ENCODE peak calls at places on chromosomes 5 and 9, in nine cellular contexts. One of them, this sample, is unnamed.

GRCh38 chr9:109794361-109795012 is 14.5 kb downstream of the PALM2AKAP2 start:
- DNase-seq in HCT116: no peak
- DNase-seq in GM12891: no peak
- DNase-seq in GM23338: no peak
- DNase-seq in Panc1: no peak
- DNase-seq in breast epithelium: no peak
- DNase-seq in GM12892: no peak
- DNase-seq in K562: no peak
- DNase-seq in upper lobe of left lung: no peak
- DNase-seq in this sample: no peak

GRCh38 chr5:139470821-139471300 is at the start of gene SMIM33:
- DNase-seq in HCT116: no peak
- DNase-seq in GM12891: no peak
- DNase-seq in GM23338: no peak
- DNase-seq in Panc1: no peak
- DNase-seq in breast epithelium: no peak
- DNase-seq in GM12892: no peak
- DNase-seq in K562: no peak
- DNase-seq in upper lobe of left lung: peak; percentile 42
- DNase-seq in this sample: no peak

GRCh38 chr5:161676109-161676508 is 9.4 kb upstream of the GABRA6 start:
- DNase-seq in HCT116: no peak
- DNase-seq in GM12891: no peak
- DNase-seq in GM23338: peak; percentile 69
- DNase-seq in Panc1: peak; percentile 8
- DNase-seq in breast epithelium: no peak
- DNase-seq in GM12892: no peak
- DNase-seq in K562: no peak
- DNase-seq in upper lobe of left lung: no peak
- DNase-seq in this sample: no peak

GRCh38 chr5:150112211-150113046 is 26.1 kb upstream of the CSF1R start:
- DNase-seq in HCT116: no peak
- DNase-seq in GM12891: peak; percentile 5
- DNase-seq in GM23338: no peak
- DNase-seq in Panc1: no peak
- DNase-seq in breast epithelium: no peak
- DNase-seq in GM12892: no peak
- DNase-seq in K562: peak; percentile 7
- DNase-seq in upper lobe of left lung: no peak
- DNase-seq in this sample: no peak

GRCh38 chr5:34832568-34832967 is 6.4 kb upstream of the TTC23L start:
- DNase-seq in HCT116: no peak
- DNase-seq in GM12891: no peak
- DNase-seq in GM23338: no peak
- DNase-seq in Panc1: no peak
- DNase-seq in breast epithelium: no peak
- DNase-seq in GM12892: no peak
- DNase-seq in K562: no peak
- DNase-seq in upper lobe of left lung: no peak
- DNase-seq in this sample: no peak

GRCh38 chr9:124792976-124793594 is 16.2 kb downstream of the OLFML2A start:
- DNase-seq in HCT116: no peak
- DNase-seq in GM12891: no peak
- DNase-seq in GM23338: no peak
- DNase-seq in Panc1: no peak
- DNase-seq in breast epithelium: no peak
- DNase-seq in GM12892: no peak
- DNase-seq in K562: no peak
- DNase-seq in upper lobe of left lung: no peak
- DNase-seq in this sample: no peak

GRCh38 chr5:67010684-67011409 is 185.8 kb downstream of the CD180 start:
- DNase-seq in HCT116: no peak
- DNase-seq in GM12891: no peak
- DNase-seq in GM23338: peak; percentile 9
- DNase-seq in Panc1: peak; percentile 91
- DNase-seq in breast epithelium: no peak
- DNase-seq in GM12892: no peak
- DNase-seq in K562: no peak
- DNase-seq in upper lobe of left lung: no peak
- DNase-seq in this sample: no peak

GRCh38 chr5:155046591-155046990 is 33.0 kb downstream of the KIF4B start:
- DNase-seq in HCT116: no peak
- DNase-seq in GM12891: no peak
- DNase-seq in GM23338: peak; percentile 35
- DNase-seq in Panc1: no peak
- DNase-seq in breast epithelium: no peak
- DNase-seq in GM12892: no peak
- DNase-seq in K562: no peak
- DNase-seq in upper lobe of left lung: no peak
- DNase-seq in this sample: no peak

GRCh38 chr5:172858511-172858989 is 24.5 kb downstream of the ERGIC1 start:
- DNase-seq in HCT116: no peak
- DNase-seq in GM12891: no peak
- DNase-seq in GM23338: no peak
- DNase-seq in Panc1: peak; percentile 87
- DNase-seq in breast epithelium: no peak
- DNase-seq in GM12892: no peak
- DNase-seq in K562: no peak
- DNase-seq in upper lobe of left lung: no peak
- DNase-seq in this sample: no peak

GRCh38 chr9:85895685-85896084 is 45.3 kb upstream of the NAA35 start:
- DNase-seq in HCT116: no peak
- DNase-seq in GM12891: no peak
- DNase-seq in GM23338: no peak
- DNase-seq in Panc1: no peak
- DNase-seq in breast epithelium: no peak
- DNase-seq in GM12892: no peak
- DNase-seq in K562: no peak
- DNase-seq in upper lobe of left lung: no peak
- DNase-seq in this sample: no peak

GRCh38 chr5:98576275-98576674 is 197.2 kb upstream of the RGMB start:
- DNase-seq in HCT116: no peak
- DNase-seq in GM12891: no peak
- DNase-seq in GM23338: no peak
- DNase-seq in Panc1: no peak
- DNase-seq in breast epithelium: no peak
- DNase-seq in GM12892: no peak
- DNase-seq in K562: no peak
- DNase-seq in upper lobe of left lung: peak; percentile 32
- DNase-seq in this sample: no peak

GRCh38 chr9:125847735-125848134 is 100.6 kb downstream of the PBX3 start:
- DNase-seq in HCT116: no peak
- DNase-seq in GM12891: no peak
- DNase-seq in GM23338: no peak
- DNase-seq in Panc1: no peak
- DNase-seq in breast epithelium: no peak
- DNase-seq in GM12892: no peak
- DNase-seq in K562: no peak
- DNase-seq in upper lobe of left lung: no peak
- DNase-seq in this sample: no peak

GRCh38 chr5:149935431-149935901 is 9.1 kb downstream of the PDE6A start:
- DNase-seq in HCT116: no peak
- DNase-seq in GM12891: no peak
- DNase-seq in GM23338: no peak
- DNase-seq in Panc1: no peak
- DNase-seq in breast epithelium: no peak
- DNase-seq in GM12892: no peak
- DNase-seq in K562: no peak
- DNase-seq in upper lobe of left lung: no peak
- DNase-seq in this sample: no peak

GRCh38 chr5:10460252-10460906 is 18.7 kb downstream of the ROPN1L start:
- DNase-seq in HCT116: no peak
- DNase-seq in GM12891: no peak
- DNase-seq in GM23338: no peak
- DNase-seq in Panc1: no peak
- DNase-seq in breast epithelium: no peak
- DNase-seq in GM12892: no peak
- DNase-seq in K562: no peak
- DNase-seq in upper lobe of left lung: no peak
- DNase-seq in this sample: no peak

GRCh38 chr5:128493657-128494329 is 44.3 kb downstream of the FBN2 start:
- DNase-seq in HCT116: no peak
- DNase-seq in GM12891: no peak
- DNase-seq in GM23338: peak; percentile 8
- DNase-seq in Panc1: no peak
- DNase-seq in breast epithelium: no peak
- DNase-seq in GM12892: no peak
- DNase-seq in K562: no peak
- DNase-seq in upper lobe of left lung: no peak
- DNase-seq in this sample: no peak

GRCh38 chr9:121658166-121658565 is 6.7 kb downstream of the DAB2IP start:
- DNase-seq in HCT116: no peak
- DNase-seq in GM12891: no peak
- DNase-seq in GM23338: no peak
- DNase-seq in Panc1: no peak
- DNase-seq in breast epithelium: no peak
- DNase-seq in GM12892: no peak
- DNase-seq in K562: no peak
- DNase-seq in upper lobe of left lung: no peak
- DNase-seq in this sample: no peak
- TF ChIP-seq POLR2AphosphoS5 in HCT116: no peak
- TF ChIP-seq POLR2AphosphoS5 in GM12891: no peak
- TF ChIP-seq POLR2AphosphoS5 in GM23338: no peak
- TF ChIP-seq POLR2AphosphoS5 in Panc1: no peak
- TF ChIP-seq POLR2AphosphoS5 in breast epithelium: no peak
- TF ChIP-seq POLR2AphosphoS5 in GM12892: no peak
- TF ChIP-seq POLR2AphosphoS5 in K562: no peak
- TF ChIP-seq POLR2AphosphoS5 in upper lobe of left lung: no peak
- TF ChIP-seq POLR2AphosphoS5 in this sample: no peak

DNA sequence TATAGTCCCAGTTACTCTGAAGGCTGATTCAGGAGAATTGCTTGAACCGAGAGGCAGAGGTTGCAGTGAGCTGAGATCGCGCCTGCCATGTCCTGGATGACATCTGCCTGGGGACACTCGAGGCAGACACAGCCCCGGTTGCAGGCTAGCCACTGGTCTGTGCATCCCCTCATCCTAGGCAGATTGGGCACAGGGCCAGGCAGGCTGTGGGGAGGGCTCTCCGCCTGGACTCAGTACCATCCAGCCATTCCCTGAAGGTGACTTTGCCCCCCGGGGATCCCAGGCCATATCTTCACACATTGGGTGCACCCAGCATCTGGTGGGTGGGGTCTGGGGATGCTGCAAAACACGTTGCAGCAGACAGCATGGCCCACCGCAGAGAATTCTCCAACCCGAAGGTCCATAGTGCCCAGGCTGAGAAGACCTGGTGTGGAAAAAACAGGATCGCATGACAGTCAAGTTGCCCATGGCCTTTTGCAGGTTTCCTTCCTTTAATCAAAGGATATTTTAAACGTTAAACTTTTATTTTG is 50.9 kb upstream of the SUSD3 start:
- DNase-seq in HCT116: no peak
- DNase-seq in GM12891: no peak
- DNase-seq in GM23338: no peak
- DNase-seq in Panc1: no peak
- DNase-seq in breast epithelium: no peak
- DNase-seq in GM12892: no peak
- DNase-seq in K562: no peak
- DNase-seq in upper lobe of left lung: no peak
- DNase-seq in this sample: no peak
- TF ChIP-seq POLR2AphosphoS5 in HCT116: no peak
- TF ChIP-seq POLR2AphosphoS5 in GM12891: no peak
- TF ChIP-seq POLR2AphosphoS5 in GM23338: no peak
- TF ChIP-seq POLR2AphosphoS5 in Panc1: no peak
- TF ChIP-seq POLR2AphosphoS5 in breast epithelium: no peak
- TF ChIP-seq POLR2AphosphoS5 in GM12892: no peak
- TF ChIP-seq POLR2AphosphoS5 in K562: no peak
- TF ChIP-seq POLR2AphosphoS5 in upper lobe of left lung: no peak
- TF ChIP-seq POLR2AphosphoS5 in this sample: no peak

GRCh38 chr9:114803459-114803858 is 2.4 kb downstream of the TNFSF15 start:
- DNase-seq in HCT116: no peak
- DNase-seq in GM12891: no peak
- DNase-seq in GM23338: peak; percentile 24
- DNase-seq in Panc1: no peak
- DNase-seq in breast epithelium: no peak
- DNase-seq in GM12892: no peak
- DNase-seq in K562: no peak
- DNase-seq in upper lobe of left lung: no peak
- DNase-seq in this sample: no peak

GRCh38 chr9:114799925-114800324 is 5.9 kb downstream of the TNFSF15 start:
- DNase-seq in HCT116: no peak
- DNase-seq in GM12891: no peak
- DNase-seq in GM23338: no peak
- DNase-seq in Panc1: no peak
- DNase-seq in breast epithelium: no peak
- DNase-seq in GM12892: no peak
- DNase-seq in K562: no peak
- DNase-seq in upper lobe of left lung: no peak
- DNase-seq in this sample: no peak

GRCh38 chr9:114799441-114799840 is 6.4 kb downstream of the TNFSF15 start:
- DNase-seq in HCT116: no peak
- DNase-seq in GM12891: no peak
- DNase-seq in GM23338: peak; percentile 63
- DNase-seq in Panc1: no peak
- DNase-seq in breast epithelium: no peak
- DNase-seq in GM12892: no peak
- DNase-seq in K562: no peak
- DNase-seq in upper lobe of left lung: no peak
- DNase-seq in this sample: no peak

GRCh38 chr9:114803886-114804285 is 2.0 kb downstream of the TNFSF15 start:
- DNase-seq in HCT116: no peak
- DNase-seq in GM12891: no peak
- DNase-seq in GM23338: no peak
- DNase-seq in Panc1: no peak
- DNase-seq in breast epithelium: no peak
- DNase-seq in GM12892: no peak
- DNase-seq in K562: no peak
- DNase-seq in upper lobe of left lung: no peak
- DNase-seq in this sample: no peak

DNA sequence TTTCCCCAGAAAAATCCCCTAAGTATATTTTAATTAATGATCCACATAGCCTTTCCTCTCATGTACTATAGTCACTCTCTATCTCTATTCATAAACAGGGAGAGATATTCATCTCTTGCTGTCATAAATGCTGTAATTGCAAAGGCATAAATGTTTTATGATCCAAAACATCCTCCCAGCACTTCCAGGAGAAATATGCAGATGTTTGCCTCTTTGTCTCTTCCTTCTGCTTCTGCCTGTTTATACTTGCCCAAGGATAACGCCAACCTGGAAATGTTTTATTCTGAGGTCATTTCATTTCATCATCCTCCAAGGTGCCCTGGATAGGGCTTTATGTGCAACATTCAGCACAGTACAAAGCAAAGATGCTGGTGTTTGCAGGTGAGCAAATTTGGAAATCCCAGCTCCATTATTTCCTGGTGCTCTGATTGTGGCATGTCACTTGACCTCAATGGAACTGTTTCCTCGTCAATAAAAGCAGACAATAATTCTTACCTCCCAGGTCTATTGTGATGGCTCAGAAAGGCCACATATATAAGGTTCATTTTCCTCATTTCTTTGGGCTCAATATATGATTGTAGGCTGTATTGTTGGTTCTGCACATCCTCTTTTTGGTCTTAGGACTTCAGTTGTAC is 6.9 kb downstream of the TNFSF15 start:
- DNase-seq in HCT116: no peak
- DNase-seq in GM12891: no peak
- DNase-seq in GM23338: no peak
- DNase-seq in Panc1: no peak
- DNase-seq in breast epithelium: no peak
- DNase-seq in GM12892: no peak
- DNase-seq in K562: no peak
- DNase-seq in upper lobe of left lung: no peak
- DNase-seq in this sample: peak; percentile 14
- TF ChIP-seq POLR2AphosphoS5 in HCT116: no peak
- TF ChIP-seq POLR2AphosphoS5 in GM12891: no peak
- TF ChIP-seq POLR2AphosphoS5 in GM23338: no peak
- TF ChIP-seq POLR2AphosphoS5 in Panc1: no peak
- TF ChIP-seq POLR2AphosphoS5 in breast epithelium: no peak
- TF ChIP-seq POLR2AphosphoS5 in GM12892: no peak
- TF ChIP-seq POLR2AphosphoS5 in K562: no peak
- TF ChIP-seq POLR2AphosphoS5 in upper lobe of left lung: no peak
- TF ChIP-seq POLR2AphosphoS5 in this sample: no peak

GRCh38 chr9:21804791-21805190 is 2.4 kb downstream of the MTAP start:
- DNase-seq in HCT116: no peak
- DNase-seq in GM12891: no peak
- DNase-seq in GM23338: no peak
- DNase-seq in Panc1: no peak
- DNase-seq in breast epithelium: no peak
- DNase-seq in GM12892: no peak
- DNase-seq in K562: no peak
- DNase-seq in upper lobe of left lung: no peak
- DNase-seq in this sample: no peak
- TF ChIP-seq POLR2AphosphoS5 in HCT116: peak; percentile 12
- TF ChIP-seq POLR2AphosphoS5 in GM12891: no peak
- TF ChIP-seq POLR2AphosphoS5 in GM23338: no peak
- TF ChIP-seq POLR2AphosphoS5 in Panc1: no peak
- TF ChIP-seq POLR2AphosphoS5 in breast epithelium: no peak
- TF ChIP-seq POLR2AphosphoS5 in GM12892: no peak
- TF ChIP-seq POLR2AphosphoS5 in K562: no peak
- TF ChIP-seq POLR2AphosphoS5 in upper lobe of left lung: no peak
- TF ChIP-seq POLR2AphosphoS5 in this sample: no peak

This sample was measured in SK-N-MC.